ENCODE peak calls at places on chromosomes 13 and 19, in ten cellular contexts. I is NCI-H2081; X is effector memory CD4-positive, alpha-beta T cell; A is CD8-positive, alpha-beta T cell; V is prostate gland; C is tibial artery; F is ecto neural progenitor cell; R is HTR-8/SVneo; H is fibroblast of the aortic adventitia; S is kidney tubule cell. U is an unnamed sample.

GRCh38 chr19:3125900-3126524 is 9.8 kb upstream of the GNA15 start:
- DNase-seq in V (no peak), X (peak; percentile 53), C (peak; percentile 70), I (peak; percentile 50), A (peak; percentile 63), F (peak; percentile 79), R (peak; percentile 53), S (peak; percentile 67), H (peak; percentile 24), U (peak; percentile 57)

GRCh38 chr19:51521796-51522195 is 9.7 kb downstream of the SIGLEC6 start:
- DNase-seq in R (no peak), S (no peak), X (no peak), I (no peak), C (no peak), A (no peak), H (no peak), F (no peak), V (no peak), U (no peak)

GRCh38 chr19:44657211-44657921 is 13.7 kb downstream of the PVR start:
- DNase-seq in A (peak; percentile 64), H (peak; percentile 83), X (peak; percentile 31), C (peak; percentile 70), R (peak; percentile 64), I (peak; percentile 16), V (peak; percentile 17), S (peak; percentile 63), F (peak; percentile 83), U (peak; percentile 49)

GRCh38 chr19:16985403-16985802 is 41.2 kb downstream of the CPAMD8 start:
- DNase-seq in H (no peak), V (no peak), C (no peak), S (no peak), X (no peak), I (no peak), A (no peak), F (no peak), R (no peak), U (no peak)

GRCh38 chr13:29594310-29594709 is 1.2 kb downstream of the SLC7A1 start:
- DNase-seq in I (peak; percentile 30), R (peak; percentile 32), F (no peak), C (no peak), H (peak; percentile 79), A (peak; percentile 36), X (peak; percentile 12), S (peak; percentile 95), V (peak; percentile 44), U (peak; percentile 17)

GRCh38 chr13:99357149-99357596 is 50.0 kb upstream of the GPR183 start:
- DNase-seq in C (no peak), I (no peak), F (no peak), X (peak; percentile 53), R (no peak), S (no peak), V (no peak), A (peak; percentile 64), H (peak; percentile 81), U (no peak)

GRCh38 chr13:93646247-93646646 is 419.6 kb downstream of the GPC6 start:
- DNase-seq in S (no peak), I (no peak), A (no peak), C (no peak), F (no peak), H (peak; percentile 87), V (no peak), R (no peak), X (no peak), U (no peak)

GRCh38 chr19:50723069-50723468 is at the start of gene CLEC11A:
- DNase-seq in C (peak; percentile 77), H (peak; percentile 79), F (peak; percentile 67), V (no peak), I (no peak), S (no peak), A (no peak), X (no peak), R (no peak), U (no peak)

GRCh38 chr19:14550201-14550754 is 20.9 kb downstream of the TECR start:
- DNase-seq in I (peak; percentile 42), V (peak; percentile 86), A (no peak), S (peak; percentile 83), X (no peak), H (no peak), C (no peak), R (no peak), F (no peak), U (no peak)

GRCh38 chr13:85738696-85739320 is 60.4 kb downstream of the SLITRK6 start:
- DNase-seq in A (no peak), H (no peak), I (no peak), R (no peak), X (no peak), S (no peak), F (no peak), C (no peak), V (no peak), U (no peak)

GRCh38 chr13:108961542-108962125 is 332.2 kb downstream of the MYO16 start:
- DNase-seq in S (peak; percentile 62), F (no peak), C (no peak), H (peak; percentile 73), R (peak; percentile 18), V (no peak), A (no peak), I (peak; percentile 51), X (no peak), U (peak; percentile 16)

GRCh38 chr13:44131069-44131614 is 242.5 kb upstream of the SERP2 start:
- DNase-seq in H (no peak), R (no peak), A (no peak), F (no peak), X (no peak), I (no peak), V (no peak), S (peak; percentile 81), C (no peak), U (no peak)

GRCh38 chr19:45667620-45668341 is at the start of gene GIPR:
- DNase-seq in S (peak; percentile 91), R (peak; percentile 52), A (peak; percentile 67), X (peak; percentile 24), V (no peak), C (no peak), F (peak; percentile 80), I (no peak), H (no peak), U (peak; percentile 31)

GRCh38 chr13:81800433-81800832 is 1459.5 kb upstream of the SPRY2 start:
- DNase-seq in F (no peak), H (no peak), V (no peak), S (no peak), I (no peak), R (no peak), C (no peak), A (no peak), X (no peak), U (no peak)

GRCh38 chr19:53881482-53882390 is at the start of gene PRKCG:
- DNase-seq in S (no peak), A (peak; percentile 71), C (no peak), F (peak; percentile 82), R (no peak), V (no peak), H (no peak), I (no peak), X (peak; percentile 58), U (peak; percentile 71)

U was measured in T-cell.